ENCODE peak calls at places on chromosomes 13 and 19, in nine cellular contexts. W is NCI-H1092 treated with DMSO at 0.1 percent for 48 hours; H is uterus; T is stimulated activated CD4-positive, alpha-beta T cell treated with anti-CD3 and anti-CD28 coated beads, Interleukin-1b, Interleukin-23, amount 100 ng/mL, for 24 hours; U is substantia nigra; V is T-helper 9 cell; C is T follicular helper cell; O is stimulated activated naive CD8-positive, alpha-beta T cell treated with anti-CD3 and anti-CD28 coated beads, Interleukin-15, Interleukin-2, amounts not matched to agents 100 U/mL and 50 U/mL, for 24 hours; S is naive thymus-derived CD4-positive, alpha-beta T cell. F is an unnamed sample.

GRCh38 chr19:41456342-41456918 is 13.5 kb downstream of the ERICH4 start:
- DNase-seq in H (no peak), W (no peak), S (no peak), U (no peak), C (no peak), V (no peak), O (no peak), T (no peak), F (no peak)

GRCh38 chr13:30738946-30739528 is 3.7 kb downstream of the ALOX5AP start:
- DNase-seq in U (no peak), T (no peak), W (no peak), C (no peak), H (no peak), V (no peak), O (no peak), S (no peak), F (no peak)

GRCh38 chr13:65606622-65607021 is 1623.5 kb downstream of the PCDH9 start:
- DNase-seq in T (no peak), W (no peak), H (no peak), O (no peak), C (no peak), S (no peak), U (no peak), V (no peak), F (no peak)

GRCh38 chr13:107866666-107867623 is 348.4 kb downstream of the LIG4 start:
- DNase-seq in T (no peak), S (no peak), W (peak), V (no peak), H (no peak), O (peak), C (no peak), U (no peak), F (no peak)

GRCh38 chr13:26011996-26012688 is 39.7 kb downstream of the SHISA2 start:
- DNase-seq in O (peak), W (no peak), C (peak), V (peak), U (no peak), T (peak), S (peak), H (no peak), F (peak)

GRCh38 chr13:59680429-59681024 is 483.2 kb downstream of the DIAPH3 start:
- DNase-seq in U (no peak), W (peak), C (no peak), O (no peak), T (no peak), V (no peak), S (no peak), H (no peak), F (no peak)

GRCh38 chr13:50747939-50748338 is 95.6 kb downstream of the DLEU7 start:
- DNase-seq in U (no peak), O (no peak), C (no peak), S (no peak), W (no peak), H (no peak), V (no peak), T (no peak), F (no peak)

GRCh38 chr13:80585531-80585930 is 244.6 kb upstream of the SPRY2 start:
- DNase-seq in W (no peak), U (no peak), T (no peak), H (no peak), C (no peak), S (no peak), O (no peak), V (no peak), F (no peak)

GRCh38 chr13:76600086-76600485 is 286.1 kb downstream of the KCTD12 start:
- DNase-seq in V (no peak), W (no peak), U (no peak), H (no peak), C (no peak), S (no peak), T (no peak), O (no peak), F (no peak)

GRCh38 chr19:4121815-4122214 is 2.1 kb downstream of the MAP2K2 start:
- DNase-seq in S (no peak), T (no peak), V (no peak), W (no peak), H (no peak), O (no peak), U (no peak), C (no peak), F (no peak)

GRCh38 chr19:32580353-32580900 is 563 bp upstream of the PDCD5 start:
- DNase-seq in H (no peak), O (no peak), U (no peak), V (no peak), C (no peak), T (no peak), S (no peak), W (no peak), F (no peak)

GRCh38 chr19:31214086-31214485 is 135.2 kb downstream of the TSHZ3 start:
- DNase-seq in V (peak), T (peak), O (peak), H (peak), S (peak), C (peak), W (no peak), U (no peak), F (no peak)

GRCh38 chr13:110361365-110361911 is 54.4 kb downstream of the COL4A2 start:
- DNase-seq in H (peak), U (no peak), C (no peak), O (no peak), S (no peak), T (no peak), W (no peak), V (no peak), F (no peak)

GRCh38 chr19:1283207-1283916 is 2.3 kb upstream of the EFNA2 start:
- DNase-seq in T (no peak), W (no peak), U (no peak), V (no peak), H (no peak), O (no peak), S (no peak), C (no peak), F (no peak)

GRCh38 chr13:94444826-94445225 is 34.7 kb downstream of the DCT start:
- DNase-seq in V (no peak), C (no peak), O (no peak), H (no peak), W (no peak), S (no peak), U (no peak), T (no peak), F (no peak)

F was measured in H1.